ENCODE peak calls at places on chromosomes 2 and 18, in five cellular contexts. One of them, this sample, is unnamed.

GRCh38 chr2:230852113-230852512 is 12.6 kb upstream of the ITM2C start:
- DNase-seq in stromal cell of bone marrow: no peak
- DNase-seq in aorta: no peak
- DNase-seq in T-helper 1 cell: no peak
- DNase-seq in stimulated activated naive CD8-positive, alpha-beta T cell treated with anti-CD3 and anti-CD28 coated beads, Interleukin-15, Interleukin-2, amounts not matched to agents 100 U/mL and 50 U/mL, for 24 hours: no peak
- DNase-seq in this sample: no peak

GRCh38 chr2:149125031-149125725 is 86.7 kb downstream of the LYPD6B start:
- DNase-seq in stimulated activated naive CD8-positive, alpha-beta T cell treated with anti-CD3 and anti-CD28 coated beads, Interleukin-15, Interleukin-2, amounts not matched to agents 100 U/mL and 50 U/mL, for 24 hours: no peak
- DNase-seq in stromal cell of bone marrow: no peak
- DNase-seq in aorta: no peak
- DNase-seq in T-helper 1 cell: no peak
- DNase-seq in this sample: no peak

GRCh38 chr2:64017811-64018714 is 1.2 kb downstream of the VPS54 start:
- DNase-seq in aorta: no peak
- DNase-seq in stimulated activated naive CD8-positive, alpha-beta T cell treated with anti-CD3 and anti-CD28 coated beads, Interleukin-15, Interleukin-2, amounts not matched to agents 100 U/mL and 50 U/mL, for 24 hours: no peak
- DNase-seq in T-helper 1 cell: no peak
- DNase-seq in stromal cell of bone marrow: no peak
- DNase-seq in this sample: peak

GRCh38 chr2:148901142-148901541 is 26.1 kb downstream of the KIF5C start:
- DNase-seq in T-helper 1 cell: no peak
- DNase-seq in stimulated activated naive CD8-positive, alpha-beta T cell treated with anti-CD3 and anti-CD28 coated beads, Interleukin-15, Interleukin-2, amounts not matched to agents 100 U/mL and 50 U/mL, for 24 hours: no peak
- DNase-seq in stromal cell of bone marrow: no peak
- DNase-seq in aorta: no peak
- DNase-seq in this sample: no peak

GRCh38 chr2:101038455-101039255 is 36.6 kb downstream of the RPL31 start:
- DNase-seq in T-helper 1 cell: no peak
- DNase-seq in aorta: no peak
- DNase-seq in stromal cell of bone marrow: no peak
- DNase-seq in stimulated activated naive CD8-positive, alpha-beta T cell treated with anti-CD3 and anti-CD28 coated beads, Interleukin-15, Interleukin-2, amounts not matched to agents 100 U/mL and 50 U/mL, for 24 hours: peak
- DNase-seq in this sample: no peak

GRCh38 chr2:232521524-232521923 is 1.3 kb downstream of the PRSS56 start:
- DNase-seq in stimulated activated naive CD8-positive, alpha-beta T cell treated with anti-CD3 and anti-CD28 coated beads, Interleukin-15, Interleukin-2, amounts not matched to agents 100 U/mL and 50 U/mL, for 24 hours: no peak
- DNase-seq in stromal cell of bone marrow: no peak
- DNase-seq in aorta: no peak
- DNase-seq in T-helper 1 cell: no peak
- DNase-seq in this sample: no peak

GRCh38 chr2:128783896-128784295 is 465.2 kb upstream of the HS6ST1 start:
- DNase-seq in stromal cell of bone marrow: no peak
- DNase-seq in stimulated activated naive CD8-positive, alpha-beta T cell treated with anti-CD3 and anti-CD28 coated beads, Interleukin-15, Interleukin-2, amounts not matched to agents 100 U/mL and 50 U/mL, for 24 hours: no peak
- DNase-seq in aorta: no peak
- DNase-seq in T-helper 1 cell: no peak
- DNase-seq in this sample: no peak

GRCh38 chr2:138708682-138709241 is 71.4 kb downstream of the NXPH2 start:
- DNase-seq in stromal cell of bone marrow: peak
- DNase-seq in aorta: no peak
- DNase-seq in T-helper 1 cell: no peak
- DNase-seq in stimulated activated naive CD8-positive, alpha-beta T cell treated with anti-CD3 and anti-CD28 coated beads, Interleukin-15, Interleukin-2, amounts not matched to agents 100 U/mL and 50 U/mL, for 24 hours: no peak
- DNase-seq in this sample: no peak

GRCh38 chr2:26584191-26584590 is 57.0 kb downstream of the CIB4 start:
- DNase-seq in stimulated activated naive CD8-positive, alpha-beta T cell treated with anti-CD3 and anti-CD28 coated beads, Interleukin-15, Interleukin-2, amounts not matched to agents 100 U/mL and 50 U/mL, for 24 hours: no peak
- DNase-seq in aorta: peak
- DNase-seq in T-helper 1 cell: no peak
- DNase-seq in stromal cell of bone marrow: no peak
- DNase-seq in this sample: no peak

GRCh38 chr2:174158003-174158402 is 90.3 kb downstream of the OLA1 start:
- DNase-seq in stromal cell of bone marrow: no peak
- DNase-seq in aorta: no peak
- DNase-seq in stimulated activated naive CD8-positive, alpha-beta T cell treated with anti-CD3 and anti-CD28 coated beads, Interleukin-15, Interleukin-2, amounts not matched to agents 100 U/mL and 50 U/mL, for 24 hours: peak
- DNase-seq in T-helper 1 cell: peak
- DNase-seq in this sample: peak

GRCh38 chr2:65666156-65666725 is 233.8 kb upstream of the SPRED2 start:
- DNase-seq in stromal cell of bone marrow: peak
- DNase-seq in T-helper 1 cell: no peak
- DNase-seq in stimulated activated naive CD8-positive, alpha-beta T cell treated with anti-CD3 and anti-CD28 coated beads, Interleukin-15, Interleukin-2, amounts not matched to agents 100 U/mL and 50 U/mL, for 24 hours: no peak
- DNase-seq in aorta: no peak
- DNase-seq in this sample: no peak

GRCh38 chr18:61394983-61395382 is 61.8 kb downstream of the CDH20 start:
- DNase-seq in stromal cell of bone marrow: no peak
- DNase-seq in T-helper 1 cell: no peak
- DNase-seq in stimulated activated naive CD8-positive, alpha-beta T cell treated with anti-CD3 and anti-CD28 coated beads, Interleukin-15, Interleukin-2, amounts not matched to agents 100 U/mL and 50 U/mL, for 24 hours: no peak
- DNase-seq in aorta: no peak
- DNase-seq in this sample: no peak

This sample was measured in thyroid gland.